ENCODE peak calls at places on chromosomes 5 and 9, in nine cellular contexts. N is endothelial cell of umbilical vein; H is activated T-helper 2 cell treated with anti-CD3 and anti-CD28 coated beads, Interferon-gamma antibody, Interleukin-2, Interleukin-4, amounts not matched to agents 10 μg/mL and 5 μg/mL and 100 μg/mL, durations not matched to agents 14 hours and 24 hours and 36 hours; V is H9; G is EH; E is neural progenitor cell; X is WTC11; D is AG08395; A is foreskin fibroblast. S is an unnamed sample.

GRCh38 chr5:1104327-1105006 is 7.4 kb downstream of the SLC12A7 start:
- DNase-seq in N (no peak), H (peak; percentile 65), V (no peak), G (no peak), E (no peak), X (no peak), D (no peak), A (no peak), S (no peak)

GRCh38 chr9:18386091-18386490 is 87.9 kb upstream of the ADAMTSL1 start:
- DNase-seq in N (no peak), H (no peak), V (no peak), G (no peak), E (no peak), X (no peak), D (no peak), A (no peak), S (no peak)

GRCh38 chr5:38134750-38135330 is 123.5 kb upstream of the EGFLAM start:
- DNase-seq in N (no peak), H (no peak), V (no peak), G (no peak), E (no peak), X (no peak), D (no peak), A (no peak), S (no peak)

GRCh38 chr5:7209583-7210139 is 186.3 kb upstream of the ADCY2 start:
- DNase-seq in N (no peak), H (no peak), V (no peak), G (no peak), E (no peak), X (no peak), D (no peak), A (no peak), S (no peak)

GRCh38 chr5:17918373-17919104 is 284.3 kb downstream of the TAF11L14 start:
- DNase-seq in N (no peak), H (no peak), V (peak; percentile 50), G (no peak), E (peak; percentile 47), X (peak; percentile 32), D (no peak), A (no peak), S (no peak)

GRCh38 chr5:160092519-160092918 is 26.7 kb downstream of the PWWP2A start:
- DNase-seq in N (no peak), H (no peak), V (no peak), G (no peak), E (no peak), X (no peak), D (no peak), A (no peak), S (no peak)

GRCh38 chr5:121988443-121988842 is 26.7 kb downstream of the SRFBP1 start:
- DNase-seq in N (no peak), H (no peak), V (no peak), G (no peak), E (no peak), X (no peak), D (no peak), A (no peak), S (no peak)

GRCh38 chr5:109250533-109251329 is 159.0 kb downstream of the PJA2 start:
- DNase-seq in N (no peak), H (no peak), V (no peak), G (no peak), E (no peak), X (no peak), D (no peak), A (no peak), S (no peak)

GRCh38 chr5:158560170-158560569 is 539.5 kb downstream of the EBF1 start:
- DNase-seq in N (no peak), H (no peak), V (no peak), G (no peak), E (no peak), X (no peak), D (no peak), A (peak; percentile 60), S (no peak)

GRCh38 chr5:58188287-58188651 is 271.6 kb downstream of the PLK2 start:
- DNase-seq in N (peak; percentile 75), H (no peak), V (no peak), G (peak; percentile 83), E (peak; percentile 27), X (no peak), D (peak; percentile 40), A (peak; percentile 83), S (peak; percentile 36)

GRCh38 chr5:96657068-96657467 is 5.1 kb upstream of the CAST start:
- DNase-seq in N (peak; percentile 53), H (peak; percentile 58), V (no peak), G (peak; percentile 95), E (no peak), X (no peak), D (peak; percentile 88), A (peak; percentile 94), S (no peak)

GRCh38 chr9:13970018-13970417 is 343.9 kb downstream of the NFIB start:
- DNase-seq in N (no peak), H (no peak), V (no peak), G (no peak), E (no peak), X (no peak), D (no peak), A (peak; percentile 17), S (no peak)